ENCODE peak calls at places on chromosomes 11 and 22, in seven cellular contexts. C, A, P, W, U, S and O are unnamed samples.

GRCh38 chr22:49301398-49302149 is 526.1 kb downstream of the BRD1 start:
- DNase-seq in P (no peak), S (no peak), A (no peak), W (no peak), U (no peak), C (no peak), O (no peak)

GRCh38 chr11:31764186-31764730 is 46.9 kb downstream of the PAX6 start:
- DNase-seq in U (no peak), C (no peak), P (no peak), A (no peak), S (no peak), W (no peak), O (no peak)

GRCh38 chr22:42620084-42620483 is 5.4 kb upstream of the POLDIP3 start:
- DNase-seq in W (no peak), C (no peak), S (no peak), A (no peak), P (no peak), U (no peak), O (no peak)

GRCh38 chr22:37267128-37267587 is 15.2 kb upstream of the CYTH4 start:
- DNase-seq in C (peak), P (peak), U (no peak), S (peak), A (peak), W (no peak), O (no peak)

GRCh38 chr11:10818594-10818993 is 9.9 kb upstream of the EIF4G2 start:
- DNase-seq in P (no peak), U (no peak), A (no peak), C (peak), S (no peak), W (no peak), O (no peak)

GRCh38 chr11:1351278-1351937 is 38.3 kb upstream of the BRSK2 start:
- DNase-seq in A (no peak), U (no peak), W (no peak), P (no peak), C (no peak), S (no peak), O (no peak)

GRCh38 chr11:9506489-9507343 is 45.9 kb downstream of the ZNF143 start:
- DNase-seq in U (peak), C (peak), S (peak), P (peak), W (no peak), A (peak), O (no peak)

GRCh38 chr11:443542-444199 is 1.9 kb upstream of the ANO9 start:
- DNase-seq in C (peak), P (no peak), S (peak), A (no peak), W (no peak), U (no peak), O (no peak)

GRCh38 chr11:69525516-69526452 is 44.3 kb downstream of the LINC01488 start:
- DNase-seq in A (no peak), U (no peak), C (no peak), P (no peak), W (no peak), S (no peak), O (no peak)

GRCh38 chr11:58286249-58286648 is 18.2 kb upstream of the OR10W1 start:
- DNase-seq in U (peak), C (peak), W (no peak), S (peak), A (peak), P (peak), O (peak)

GRCh38 chr11:86814775-86815174 is 14.4 kb downstream of the PRSS23 start:
- DNase-seq in U (no peak), A (no peak), C (peak), W (no peak), S (no peak), P (no peak), O (no peak)

GRCh38 chr22:26996156-26996555 is 338.8 kb downstream of the MIAT start:
- DNase-seq in P (no peak), W (no peak), C (no peak), U (no peak), A (no peak), S (no peak), O (no peak)

GRCh38 chr11:62710001-62710345 is 2.5 kb downstream of the GNG3 start:
- DNase-seq in A (no peak), U (no peak), W (no peak), S (peak), P (no peak), C (peak), O (no peak)